ENCODE peak calls at places on chromosomes 4 and X, in five cellular contexts. E, Y, U, H and T are unnamed samples.
A peak's percentile ranks its signal among the peaks of the same experiment; 100 is the strongest.

GRCh38 chr4:184163813-184164212 is 53.9 kb downstream of the ENPP6 start:
- DNase-seq in E (peak; percentile 41), Y (peak; percentile 6), U (no peak), H (peak; percentile 49), T (no peak)

GRCh38 chr4:89338206-89338605 is 30.6 kb upstream of the GPRIN3 start:
- DNase-seq in E (no peak), Y (no peak), U (no peak), H (no peak), T (no peak)

GRCh38 chrX:115018040-115018647 is 728 bp upstream of the IL13RA2 start:
- DNase-seq in E (no peak), Y (no peak), U (no peak), H (peak; percentile 44), T (no peak)

GRCh38 chrX:23451266-23451665 is 116.6 kb downstream of the PTCHD1 start:
- DNase-seq in E (no peak), Y (no peak), U (no peak), H (no peak), T (no peak)

GRCh38 chr4:76301068-76301774 is 5.3 kb upstream of the STBD1 start:
- DNase-seq in E (peak; percentile 66), Y (peak; percentile 89), U (peak; percentile 74), H (peak; percentile 94), T (peak; percentile 83)

GRCh38 chrX:100413231-100413630 is 3.2 kb upstream of the PCDH19 start:
- DNase-seq in E (peak; percentile 59), Y (peak; percentile 48), U (peak; percentile 2), H (peak; percentile 44), T (no peak)

GRCh38 chr4:4859799-4860380 is 425 bp downstream of the MSX1 start:
- DNase-seq in E (no peak), Y (no peak), U (no peak), H (peak; percentile 27), T (no peak)

GRCh38 chrX:122572461-122572860 is 611.6 kb upstream of the GRIA3 start:
- DNase-seq in E (no peak), Y (peak; percentile 4), U (no peak), H (no peak), T (no peak)

GRCh38 chrX:133813991-133814390 is 171.4 kb downstream of the GPC3 start:
- DNase-seq in E (no peak), Y (no peak), U (no peak), H (no peak), T (no peak)

GRCh38 chr4:31059753-31060522 is 339.8 kb downstream of the PCDH7 start:
- DNase-seq in E (no peak), Y (peak; percentile 36), U (no peak), H (no peak), T (peak; percentile 75)

GRCh38 chrX:137352101-137352660 is 213.7 kb upstream of the ZIC3 start:
- DNase-seq in E (peak; percentile 0), Y (no peak), U (no peak), H (peak; percentile 1), T (no peak)

GRCh38 chr4:107213880-107214279 is 177.8 kb upstream of the DKK2 start:
- DNase-seq in E (no peak), Y (peak; percentile 3), U (no peak), H (no peak), T (no peak)

GRCh38 chr4:146654976-146655761 is 16.5 kb downstream of the POU4F2 start:
- DNase-seq in E (no peak), Y (peak; percentile 7), U (no peak), H (no peak), T (no peak)

GRCh38 chr4:96003941-96004340 is 164.0 kb downstream of the PDHA2 start:
- DNase-seq in E (no peak), Y (no peak), U (no peak), H (no peak), T (no peak)

GRCh38 chrX:15343075-15343476 is 7.8 kb upstream of the PIGA start:
- DNase-seq in E (peak; percentile 84), Y (peak; percentile 60), U (no peak), H (no peak), T (no peak)

GRCh38 chr4:170124391-170124790 is 34.6 kb upstream of the AADAT start:
- DNase-seq in E (no peak), Y (no peak), U (no peak), H (no peak), T (no peak)

GRCh38 chr4:170127758-170128157 is 38.0 kb upstream of the AADAT start:
- DNase-seq in E (no peak), Y (no peak), U (no peak), H (no peak), T (no peak)

GRCh38 chr4:170122252-170122651 is 32.5 kb upstream of the AADAT start:
- DNase-seq in E (no peak), Y (no peak), U (no peak), H (no peak), T (no peak)
- TF ChIP-seq RAD21 in E (no peak), Y (no peak), U (no peak), H (no peak), T (no peak)

DNA sequence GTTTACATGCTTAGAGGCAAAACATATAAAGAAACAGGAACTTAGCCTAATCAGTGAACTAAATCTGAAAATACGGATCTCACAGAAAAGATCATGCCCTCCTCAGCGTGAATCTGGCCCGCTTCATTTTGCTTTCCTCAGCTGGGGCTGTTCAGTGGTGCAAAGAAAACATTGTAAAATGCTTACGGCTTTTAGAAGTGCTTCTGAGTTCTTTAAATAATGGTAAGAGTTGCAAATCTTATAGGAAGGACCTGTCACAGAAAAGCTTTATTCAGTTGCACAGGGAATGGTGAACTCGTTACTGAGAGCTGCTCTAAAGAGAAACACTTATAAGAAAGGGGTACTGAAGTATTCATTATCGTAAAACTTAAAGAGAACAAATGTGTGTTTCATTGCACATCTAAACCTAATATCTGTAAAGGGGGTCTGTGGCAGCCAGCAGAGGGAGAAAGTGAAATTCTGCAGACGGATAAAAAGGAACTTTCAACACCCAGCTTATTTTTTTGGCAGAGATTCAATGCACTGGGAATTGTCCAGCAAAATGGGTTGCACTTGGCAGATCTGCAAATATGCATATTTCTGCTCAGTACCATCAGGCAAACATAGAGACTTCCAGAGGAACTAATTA is 139.2 kb upstream of the ANK2 start:
- DNase-seq in E (no peak), Y (peak; percentile 13), U (no peak), H (no peak), T (no peak)
- H3K4me3 ChIP-seq in E (no peak overlapping the region), Y (no peak overlapping the region), U (peak overlapping the region; percentile 25), H (no peak overlapping the region), T (no peak overlapping the region)

GRCh38 chr4:83572848-83573247 is 36.9 kb downstream of the GPAT3 start:
- DNase-seq in E (no peak), Y (no peak), U (no peak), H (no peak), T (no peak)
- TF ChIP-seq POLR2A in E (no peak), Y (no peak), U (no peak), H (no peak), T (no peak)

GRCh38 chr4:79576480-79576803 is 168.4 kb upstream of the GK2 start:
- DNase-seq in E (peak; percentile 13), Y (peak; percentile 18), U (no peak), H (peak; percentile 61), T (no peak)
- TF ChIP-seq RAD21 in E (peak; percentile 55), Y (peak; percentile 44), U (peak; percentile 70), H (peak; percentile 84), T (peak; percentile 65)

GRCh38 chr4:102352774-102353173 is 7.5 kb upstream of the SLC39A8 start:
- DNase-seq in E (no peak), Y (no peak), U (no peak), H (no peak), T (no peak)
- H3K4me3 ChIP-seq in E (no peak overlapping the region), Y (no peak overlapping the region), U (no peak overlapping the region), H (no peak overlapping the region), T (no peak overlapping the region)